ENCODE peak calls at places on chromosomes 13 and 19, in nine cellular contexts. L, H, T, D, G, U, R, Q and Z are unnamed samples.

GRCh38 chr13:79943633-79944032 is 397.3 kb downstream of the SPRY2 start:
- DNase-seq in T (no peak), G (no peak), R (peak), U (no peak), Q (no peak), H (no peak), D (no peak), L (no peak), Z (no peak)

GRCh38 chr19:45630463-45630862 is 8.7 kb downstream of the EML2 start:
- DNase-seq in R (peak), H (peak), T (no peak), U (no peak), Q (no peak), D (no peak), G (no peak), L (peak), Z (no peak)

GRCh38 chr13:29664591-29664990 is 69.1 kb upstream of the SLC7A1 start:
- DNase-seq in G (no peak), R (no peak), T (no peak), U (no peak), D (no peak), H (no peak), L (no peak), Q (no peak), Z (no peak)

GRCh38 chr13:86731987-86732386 is 932.8 kb upstream of the SLITRK6 start:
- DNase-seq in U (no peak), Q (no peak), L (no peak), R (no peak), H (no peak), T (no peak), D (no peak), G (no peak), Z (no peak)

GRCh38 chr19:12331211-12331941 is 2.1 kb downstream of the ZNF563 start:
- DNase-seq in H (no peak), L (no peak), G (no peak), D (no peak), T (no peak), Q (no peak), R (no peak), U (no peak), Z (no peak)

GRCh38 chr19:7641288-7642276 is 4.7 kb downstream of the STXBP2 start:
- DNase-seq in U (no peak), H (no peak), G (no peak), R (no peak), Q (no peak), L (peak), D (no peak), T (no peak), Z (no peak)

GRCh38 chr19:55146078-55146647 is 2.8 kb downstream of the TNNT1 start:
- DNase-seq in R (peak), G (no peak), H (peak), D (no peak), L (no peak), T (no peak), U (no peak), Q (no peak), Z (no peak)

GRCh38 chr19:22545751-22546150 is 88.4 kb upstream of the ZNF492 start:
- DNase-seq in L (peak), H (peak), U (no peak), G (no peak), R (peak), D (no peak), Q (no peak), T (no peak), Z (no peak)

GRCh38 chr19:54364775-54365257 is at the start of gene LAIR1:
- DNase-seq in R (no peak), L (no peak), D (no peak), T (peak), U (no peak), Q (peak), H (no peak), G (no peak), Z (peak)

GRCh38 chr13:102227696-102228095 is 174.2 kb downstream of the FGF14 start:
- DNase-seq in G (no peak), H (no peak), L (no peak), U (no peak), T (no peak), R (no peak), Q (no peak), D (no peak), Z (no peak)
- TF ChIP-seq CTCF in G (no peak), H (no peak), L (no peak), U (no peak), T (no peak), R (no peak), Q (no peak), D (no peak), Z (no peak)

GRCh38 chr19:2550431-2551171 is 74.7 kb downstream of the GADD45B start:
- DNase-seq in T (no peak), Q (peak), R (no peak), U (no peak), G (no peak), D (no peak), L (no peak), H (no peak), Z (no peak)
- TF ChIP-seq CTCF in T (no peak), Q (no peak), R (no peak), U (no peak), G (no peak), D (no peak), L (no peak), H (no peak), Z (no peak)

GRCh38 chr13:74820809-74821208 is 661.2 kb downstream of the TBC1D4 start:
- DNase-seq in R (no peak), L (no peak), T (no peak), U (no peak), H (no peak), G (no peak), D (no peak), Q (no peak), Z (no peak)

GRCh38 chr13:74825170-74825948 is 656.6 kb downstream of the TBC1D4 start:
- DNase-seq in Q (no peak), L (peak), R (peak), U (no peak), D (peak), G (no peak), T (no peak), H (peak), Z (no peak)

GRCh38 chr13:74825949-74826246 is 656.1 kb downstream of the TBC1D4 start:
- DNase-seq in Q (no peak), U (no peak), T (no peak), G (no peak), L (no peak), D (no peak), H (no peak), R (no peak), Z (no peak)
- TF ChIP-seq CTCF in Q (no peak), U (no peak), T (no peak), G (no peak), L (no peak), D (no peak), H (no peak), R (no peak), Z (no peak)

GRCh38 chr19:9914315-9915207 is 21.8 kb downstream of the OLFM2 start:
- DNase-seq in U (no peak), H (peak), D (peak), G (peak), R (peak), L (peak), T (peak), Q (peak), Z (peak)

GRCh38 chr19:9912551-9913236 is 23.6 kb downstream of the OLFM2 start:
- DNase-seq in U (no peak), L (no peak), G (no peak), H (no peak), D (no peak), R (no peak), Q (no peak), T (no peak), Z (no peak)

GRCh38 chr19:9911524-9911923 is 24.8 kb downstream of the OLFM2 start:
- DNase-seq in D (no peak), H (no peak), R (no peak), U (no peak), G (no peak), L (no peak), Q (no peak), T (no peak), Z (no peak)

GRCh38 chr19:9914001-9914314 is 22.4 kb downstream of the OLFM2 start:
- DNase-seq in G (no peak), R (no peak), D (no peak), H (no peak), T (no peak), L (no peak), U (no peak), Q (no peak), Z (no peak)

DNA sequence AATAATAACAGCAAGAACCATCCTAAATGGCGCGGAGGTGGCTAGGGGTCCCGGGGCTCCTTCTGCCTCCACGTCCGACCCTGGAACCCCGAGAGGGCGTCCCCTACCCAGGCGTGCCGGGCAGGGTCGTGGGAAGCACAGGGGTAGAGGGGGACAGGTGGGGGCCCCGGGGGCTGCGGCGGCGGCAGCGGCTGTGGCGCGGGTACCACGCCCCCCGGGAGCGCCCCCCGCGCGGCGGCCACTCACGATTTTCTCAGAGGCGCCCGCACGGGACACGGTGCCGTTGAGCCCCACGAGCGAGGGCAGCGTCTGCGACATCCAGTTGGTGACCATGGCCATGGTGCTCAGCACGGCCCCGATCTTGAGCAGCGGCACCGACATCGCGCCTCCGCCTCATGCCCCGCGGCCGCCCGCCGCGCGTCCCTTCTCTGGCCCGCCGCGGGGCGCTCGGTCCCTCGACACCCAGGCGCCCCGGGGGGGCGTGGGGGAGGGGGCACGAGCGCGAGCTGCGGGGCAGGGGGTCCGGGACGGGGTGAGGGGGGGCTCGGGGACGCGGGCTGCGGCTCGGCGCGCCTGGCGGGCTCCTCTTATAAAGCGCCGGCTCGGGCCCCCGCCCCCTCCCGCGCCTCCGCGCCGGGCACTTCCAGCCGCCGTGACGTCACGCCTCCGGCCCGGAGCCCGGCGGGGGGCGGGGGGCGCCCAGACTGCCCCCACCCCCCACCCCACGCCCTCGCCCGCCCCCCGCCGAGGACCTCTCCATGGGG is 22.9 kb downstream of the OLFM2 start:
- DNase-seq in D (no peak), Q (peak), R (no peak), G (no peak), U (no peak), H (no peak), T (no peak), L (no peak), Z (peak)
- TF ChIP-seq CTCF in D (no peak), Q (no peak), R (no peak), G (no peak), U (no peak), H (no peak), T (no peak), L (no peak), Z (no peak)

DNA sequence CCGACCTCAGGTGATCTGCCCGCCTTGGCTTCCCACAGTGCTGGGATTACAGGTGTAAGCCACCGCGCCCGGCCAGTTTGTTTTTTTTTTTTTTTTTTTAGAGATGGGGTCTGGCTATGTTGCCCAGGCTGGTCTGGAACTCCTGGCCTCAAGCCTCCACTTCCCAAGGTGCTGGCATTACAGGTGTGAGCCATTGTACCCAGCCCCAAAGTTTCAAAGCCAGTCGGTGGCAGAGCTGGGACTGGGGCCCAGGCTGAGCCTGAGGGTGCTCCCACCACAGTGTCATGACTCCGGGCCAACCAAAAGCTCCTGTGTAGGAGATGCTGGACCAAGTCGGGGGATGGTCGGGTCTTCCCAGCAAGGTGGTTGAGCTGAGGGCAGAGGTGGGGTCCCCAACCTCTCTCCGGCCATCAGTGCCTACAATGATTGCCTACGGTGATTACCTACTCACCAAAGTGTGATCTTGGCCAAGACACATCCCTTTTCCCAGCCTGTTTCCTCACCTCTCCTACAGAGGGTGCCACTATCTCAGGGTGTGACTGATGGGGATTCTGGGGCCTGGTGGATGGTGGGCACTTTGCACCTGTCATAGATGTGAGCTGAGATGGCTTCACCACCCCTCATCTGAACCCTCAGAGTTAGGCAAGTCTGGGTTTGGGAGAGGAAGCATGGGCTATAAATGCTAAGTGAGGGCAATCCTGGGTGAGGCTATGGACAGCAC is 5.9 kb upstream of the SAMD1 start:
- DNase-seq in Q (no peak), D (no peak), L (no peak), H (no peak), G (no peak), U (no peak), R (no peak), T (no peak), Z (no peak)
- TF ChIP-seq CTCF in Q (no peak), D (no peak), L (peak), H (peak), G (no peak), U (no peak), R (peak), T (no peak), Z (no peak)